ENCODE peak calls at places on chromosomes 1 and 21, in six cellular contexts. One of them, this sample, is unnamed.

GRCh38 chr1:113266788-113267187 is 123.5 kb upstream of the MAGI3 start:
- DNase-seq in A549: no peak
- DNase-seq in endothelial cell of umbilical vein: no peak
- DNase-seq in HepG2: no peak
- DNase-seq in K562: no peak
- DNase-seq in GM12878: no peak
- DNase-seq in this sample: no peak

GRCh38 chr1:54309631-54310366 is 96.4 kb downstream of the SSBP3 start:
- DNase-seq in A549: no peak
- DNase-seq in endothelial cell of umbilical vein: no peak
- DNase-seq in HepG2: no peak
- DNase-seq in K562: no peak
- DNase-seq in GM12878: no peak
- DNase-seq in this sample: no peak

GRCh38 chr1:203612932-203613682 is 13.5 kb upstream of the ATP2B4 start:
- DNase-seq in A549: no peak
- DNase-seq in endothelial cell of umbilical vein: no peak
- DNase-seq in HepG2: no peak
- DNase-seq in K562: no peak
- DNase-seq in GM12878: no peak
- DNase-seq in this sample: peak

GRCh38 chr21:35475768-35476167 is 426.7 kb upstream of the RUNX1 start:
- DNase-seq in A549: no peak
- DNase-seq in endothelial cell of umbilical vein: peak
- DNase-seq in HepG2: no peak
- DNase-seq in K562: no peak
- DNase-seq in GM12878: no peak
- DNase-seq in this sample: peak

GRCh38 chr1:207812778-207813512 is 61.1 kb downstream of the CD46 start:
- DNase-seq in A549: no peak
- DNase-seq in endothelial cell of umbilical vein: no peak
- DNase-seq in HepG2: no peak
- DNase-seq in K562: no peak
- DNase-seq in GM12878: no peak
- DNase-seq in this sample: no peak

GRCh38 chr1:231385118-231385748 is 36.9 kb downstream of the EGLN1 start:
- DNase-seq in A549: no peak
- DNase-seq in endothelial cell of umbilical vein: no peak
- DNase-seq in HepG2: peak
- DNase-seq in K562: no peak
- DNase-seq in GM12878: no peak
- DNase-seq in this sample: no peak

GRCh38 chr1:17139637-17140036 is 20.4 kb upstream of the PADI2 start:
- DNase-seq in A549: no peak
- DNase-seq in endothelial cell of umbilical vein: no peak
- DNase-seq in HepG2: no peak
- DNase-seq in K562: no peak
- DNase-seq in GM12878: no peak
- DNase-seq in this sample: no peak

GRCh38 chr21:14690886-14691285 is 144.8 kb upstream of the SAMSN1 start:
- DNase-seq in A549: no peak
- DNase-seq in endothelial cell of umbilical vein: no peak
- DNase-seq in HepG2: no peak
- DNase-seq in K562: no peak
- DNase-seq in GM12878: no peak
- DNase-seq in this sample: peak

GRCh38 chr1:202106340-202107284 is 16.1 kb upstream of the GPR37L1 start:
- DNase-seq in A549: peak
- DNase-seq in endothelial cell of umbilical vein: no peak
- DNase-seq in HepG2: no peak
- DNase-seq in K562: peak
- DNase-seq in GM12878: no peak
- DNase-seq in this sample: no peak

GRCh38 chr1:66626261-66626660 is 92.3 kb downstream of the SGIP1 start:
- DNase-seq in A549: no peak
- DNase-seq in endothelial cell of umbilical vein: no peak
- DNase-seq in HepG2: no peak
- DNase-seq in K562: no peak
- DNase-seq in GM12878: no peak
- DNase-seq in this sample: no peak

GRCh38 chr1:161792740-161793139 is 26.6 kb downstream of the ATF6 start:
- DNase-seq in A549: peak
- DNase-seq in endothelial cell of umbilical vein: peak
- DNase-seq in HepG2: peak
- DNase-seq in K562: peak
- DNase-seq in GM12878: peak
- DNase-seq in this sample: peak

GRCh38 chr1:232622981-232623380 is 7.0 kb downstream of the SIPA1L2 start:
- DNase-seq in A549: no peak
- DNase-seq in endothelial cell of umbilical vein: no peak
- DNase-seq in HepG2: no peak
- DNase-seq in K562: no peak
- DNase-seq in GM12878: no peak
- DNase-seq in this sample: no peak

GRCh38 chr1:12144969-12145368 is 21.8 kb upstream of the TNFRSF1B start:
- DNase-seq in A549: no peak
- DNase-seq in endothelial cell of umbilical vein: no peak
- DNase-seq in HepG2: no peak
- DNase-seq in K562: no peak
- DNase-seq in GM12878: no peak
- DNase-seq in this sample: no peak

GRCh38 chr1:1596493-1597274 is 3.3 kb downstream of the FNDC10 start:
- DNase-seq in A549: no peak
- DNase-seq in endothelial cell of umbilical vein: no peak
- DNase-seq in HepG2: no peak
- DNase-seq in K562: peak
- DNase-seq in GM12878: no peak
- DNase-seq in this sample: peak

GRCh38 chr21:35616090-35616489 is 444.2 kb downstream of the SETD4 start:
- DNase-seq in A549: peak
- DNase-seq in endothelial cell of umbilical vein: peak
- DNase-seq in HepG2: no peak
- DNase-seq in K562: no peak
- DNase-seq in GM12878: no peak
- DNase-seq in this sample: peak

GRCh38 chr1:108121361-108122143 is 78.6 kb downstream of the SLC25A24 start:
- DNase-seq in A549: no peak
- DNase-seq in endothelial cell of umbilical vein: no peak
- DNase-seq in HepG2: peak
- DNase-seq in K562: peak
- DNase-seq in GM12878: no peak
- DNase-seq in this sample: no peak

DNA sequence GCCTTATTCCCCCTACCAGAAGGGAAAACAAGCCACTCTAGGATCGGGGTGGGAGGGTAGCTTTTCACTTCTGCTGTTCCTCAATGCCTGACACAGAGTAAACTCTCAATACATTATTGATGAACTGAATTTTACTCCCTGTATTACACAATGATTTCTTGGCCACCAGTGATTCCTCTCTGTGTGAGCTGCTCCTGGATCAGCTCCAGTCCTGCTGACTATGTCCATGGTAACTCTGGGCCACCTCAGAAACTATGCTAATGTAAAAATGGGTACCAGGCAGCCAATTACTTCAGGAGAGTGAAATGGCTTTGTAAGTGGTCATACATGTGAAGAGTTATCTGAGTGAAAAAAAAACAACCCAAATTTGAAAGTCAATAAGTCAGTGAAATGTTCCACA is 311.1 kb downstream of the KCNH1 start:
- DNase-seq in A549: no peak
- DNase-seq in endothelial cell of umbilical vein: no peak
- DNase-seq in HepG2: no peak
- DNase-seq in K562: no peak
- DNase-seq in GM12878: no peak
- DNase-seq in this sample: no peak
- TF ChIP-seq MYC in A549: no peak
- TF ChIP-seq MYC in endothelial cell of umbilical vein: no peak
- TF ChIP-seq MYC in HepG2: no peak
- TF ChIP-seq MYC in K562: no peak
- TF ChIP-seq MYC in GM12878: no peak
- TF ChIP-seq MYC in this sample: no peak

GRCh38 chr1:155322571-155322952 is 1.9 kb downstream of the RUSC1 start:
- DNase-seq in A549: peak
- DNase-seq in endothelial cell of umbilical vein: peak
- DNase-seq in HepG2: no peak
- DNase-seq in K562: no peak
- DNase-seq in GM12878: no peak
- DNase-seq in this sample: peak
- TF ChIP-seq MAX in A549: no peak
- TF ChIP-seq MAX in endothelial cell of umbilical vein: no peak
- TF ChIP-seq MAX in HepG2: no peak
- TF ChIP-seq MAX in K562: no peak
- TF ChIP-seq MAX in GM12878: no peak
- TF ChIP-seq MAX in this sample: no peak

GRCh38 chr1:174883361-174883760 is 116.4 kb upstream of the CACYBP start:
- DNase-seq in A549: no peak
- DNase-seq in endothelial cell of umbilical vein: peak
- DNase-seq in HepG2: peak
- DNase-seq in K562: no peak
- DNase-seq in GM12878: no peak
- DNase-seq in this sample: peak
- TF ChIP-seq MYC in A549: no peak
- TF ChIP-seq MYC in endothelial cell of umbilical vein: no peak
- TF ChIP-seq MYC in HepG2: no peak
- TF ChIP-seq MYC in K562: no peak
- TF ChIP-seq MYC in GM12878: no peak
- TF ChIP-seq MYC in this sample: no peak

DNA sequence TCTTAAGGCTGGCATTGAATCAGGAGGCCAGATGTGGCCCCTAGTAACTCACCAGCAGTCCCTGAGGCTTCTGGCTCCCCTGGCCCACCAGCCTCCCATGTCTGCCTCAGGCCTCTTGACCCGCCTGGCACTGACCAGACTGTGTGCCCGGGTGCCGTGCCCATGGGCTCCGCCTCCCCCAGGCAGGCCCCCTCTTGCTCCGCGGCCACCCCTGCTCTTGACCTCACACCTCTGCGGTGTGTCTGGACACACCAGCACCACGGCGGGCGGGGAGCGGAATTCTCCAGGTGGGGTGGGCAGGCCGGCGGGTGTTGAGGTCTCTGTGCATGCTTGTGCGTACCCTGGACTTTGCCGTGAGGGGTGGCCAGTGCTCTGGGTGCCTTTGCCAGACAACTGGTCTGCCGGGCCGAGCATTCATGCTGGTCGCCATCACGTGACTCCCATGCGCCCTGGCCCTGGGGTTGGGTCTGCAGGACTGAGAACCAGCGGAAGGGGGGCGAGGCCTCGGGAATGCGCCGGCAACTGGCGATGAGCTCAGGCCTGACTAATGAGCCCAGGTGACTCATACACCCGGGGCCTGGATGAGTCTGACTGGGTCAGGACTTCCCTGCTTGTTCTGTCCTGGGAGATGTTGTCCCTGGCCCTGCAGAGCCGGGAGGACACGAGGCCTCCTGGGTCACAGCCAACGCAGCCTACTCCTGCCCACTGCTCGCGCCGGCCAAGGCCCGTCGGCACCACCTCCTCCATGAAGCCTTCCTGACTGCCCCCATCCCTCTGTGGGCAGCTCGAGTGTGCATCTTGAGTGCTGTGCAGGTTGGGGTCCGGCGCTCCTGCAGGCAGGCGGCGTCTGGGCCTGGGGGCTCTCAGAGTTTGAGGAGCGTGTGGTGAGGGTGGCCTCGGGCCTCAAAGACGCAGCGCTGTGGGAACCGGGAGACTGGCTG is 22.6 kb downstream of the COL18A1 start:
- DNase-seq in A549: peak
- DNase-seq in endothelial cell of umbilical vein: peak
- DNase-seq in HepG2: peak
- DNase-seq in K562: peak
- DNase-seq in GM12878: no peak
- DNase-seq in this sample: no peak
- TF ChIP-seq MAX in A549: peak
- TF ChIP-seq MAX in endothelial cell of umbilical vein: no peak
- TF ChIP-seq MAX in HepG2: no peak
- TF ChIP-seq MAX in K562: peak
- TF ChIP-seq MAX in GM12878: no peak
- TF ChIP-seq MAX in this sample: no peak

GRCh38 chr1:187794561-187794960 is 965.8 kb downstream of the PLA2G4A start:
- DNase-seq in A549: no peak
- DNase-seq in endothelial cell of umbilical vein: no peak
- DNase-seq in HepG2: no peak
- DNase-seq in K562: no peak
- DNase-seq in GM12878: no peak
- DNase-seq in this sample: no peak
- TF ChIP-seq MYC in A549: no peak
- TF ChIP-seq MYC in endothelial cell of umbilical vein: no peak
- TF ChIP-seq MYC in HepG2: no peak
- TF ChIP-seq MYC in K562: no peak
- TF ChIP-seq MYC in GM12878: no peak
- TF ChIP-seq MYC in this sample: no peak

GRCh38 chr1:156433602-156434001 is 64.6 kb downstream of the RHBG start:
- DNase-seq in A549: no peak
- DNase-seq in endothelial cell of umbilical vein: no peak
- DNase-seq in HepG2: no peak
- DNase-seq in K562: no peak
- DNase-seq in GM12878: no peak
- DNase-seq in this sample: no peak

GRCh38 chr1:156435551-156436318 is 64.8 kb downstream of the MEF2D start:
- DNase-seq in A549: no peak
- DNase-seq in endothelial cell of umbilical vein: no peak
- DNase-seq in HepG2: no peak
- DNase-seq in K562: no peak
- DNase-seq in GM12878: no peak
- DNase-seq in this sample: no peak

GRCh38 chr1:156437054-156437453 is 63.5 kb downstream of the MEF2D start:
- DNase-seq in A549: no peak
- DNase-seq in endothelial cell of umbilical vein: no peak
- DNase-seq in HepG2: no peak
- DNase-seq in K562: no peak
- DNase-seq in GM12878: no peak
- DNase-seq in this sample: no peak

GRCh38 chr1:156436319-156437043 is 64.1 kb downstream of the MEF2D start:
- DNase-seq in A549: no peak
- DNase-seq in endothelial cell of umbilical vein: no peak
- DNase-seq in HepG2: no peak
- DNase-seq in K562: no peak
- DNase-seq in GM12878: no peak
- DNase-seq in this sample: no peak

DNA sequence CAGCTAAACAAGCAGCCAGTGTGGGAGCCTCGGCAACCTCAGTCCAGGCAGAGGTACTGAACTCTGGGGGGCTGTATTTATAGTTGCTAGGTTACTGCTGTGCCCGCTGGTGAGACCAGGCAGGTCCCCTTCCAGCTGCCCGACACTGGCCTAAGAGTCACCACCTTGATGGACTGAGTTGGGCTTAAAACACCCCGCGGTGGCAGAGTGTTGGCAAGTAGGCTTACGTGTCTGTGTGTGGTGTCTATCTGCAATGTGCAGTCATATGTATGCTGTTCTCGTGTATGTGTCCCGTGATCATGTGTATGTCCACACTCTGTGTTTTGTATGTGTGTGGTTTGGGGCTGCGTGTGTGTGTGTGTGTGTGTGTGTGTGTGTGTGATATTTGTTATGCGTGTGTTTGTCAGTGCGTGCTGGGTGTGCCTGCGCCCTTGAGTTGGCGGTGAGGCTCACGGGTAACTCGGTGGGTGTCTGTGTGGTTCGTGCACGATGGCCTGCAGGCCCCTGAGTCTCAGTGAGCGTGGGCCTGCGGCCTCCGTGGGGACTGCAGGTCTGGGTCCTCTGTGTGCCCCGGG is 65.5 kb downstream of the MEF2D start:
- DNase-seq in A549: no peak
- DNase-seq in endothelial cell of umbilical vein: no peak
- DNase-seq in HepG2: no peak
- DNase-seq in K562: no peak
- DNase-seq in GM12878: no peak
- DNase-seq in this sample: no peak
- TF ChIP-seq MAX in A549: no peak
- TF ChIP-seq MAX in endothelial cell of umbilical vein: no peak
- TF ChIP-seq MAX in HepG2: no peak
- TF ChIP-seq MAX in K562: no peak
- TF ChIP-seq MAX in GM12878: no peak
- TF ChIP-seq MAX in this sample: no peak

This sample was measured in NB4.